ENCODE peak calls at places on chromosome 9, in five cellular contexts. J is mucosa of descending colon, W is psoas muscle, G is astrocyte of the spinal cord, Y is mammary epithelial cell. B is an unnamed sample.

GRCh38 chr9:113963017-113963620 is 87.0 kb downstream of the ZNF618 start:
- DNase-seq in J (no peak), W (peak), G (peak), Y (peak), B (peak)

GRCh38 chr9:98806394-98807069 is 938 bp upstream of the GALNT12 start:
- DNase-seq in J (no peak), W (no peak), G (no peak), Y (no peak), B (peak)

GRCh38 chr9:87516222-87516930 is 18.7 kb downstream of the DAPK1 start:
- DNase-seq in J (peak), W (peak), G (no peak), Y (no peak), B (peak)

GRCh38 chr9:91727972-91728371 is 222.1 kb downstream of the ROR2 start:
- DNase-seq in J (no peak), W (no peak), G (no peak), Y (no peak), B (no peak)

GRCh38 chr9:120441446-120442279 is 138.3 kb downstream of the CDK5RAP2 start:
- DNase-seq in J (no peak), W (no peak), G (peak), Y (peak), B (peak)

GRCh38 chr9:72046593-72047456 is 13.6 kb downstream of the C9orf57 start:
- DNase-seq in J (no peak), W (no peak), G (no peak), Y (no peak), B (no peak)

GRCh38 chr9:99814359-99814758 is 7.3 kb upstream of the NR4A3 start:
- DNase-seq in J (no peak), W (no peak), G (no peak), Y (no peak), B (no peak)

GRCh38 chr9:4306066-4306787 is 6.4 kb upstream of the GLIS3 start:
- DNase-seq in J (no peak), W (no peak), G (no peak), Y (peak), B (peak)

GRCh38 chr9:137482094-137482781 is 23.1 kb upstream of the NSMF start:
- DNase-seq in J (peak), W (no peak), G (peak), Y (peak), B (peak)

GRCh38 chr9:98429613-98430012 is 174.2 kb upstream of the TBC1D2 start:
- DNase-seq in J (no peak), W (no peak), G (peak), Y (no peak), B (peak)

GRCh38 chr9:68515304-68516017 is 25.2 kb downstream of the TMEM252 start:
- DNase-seq in J (no peak), W (peak), G (no peak), Y (no peak), B (peak)

DNA sequence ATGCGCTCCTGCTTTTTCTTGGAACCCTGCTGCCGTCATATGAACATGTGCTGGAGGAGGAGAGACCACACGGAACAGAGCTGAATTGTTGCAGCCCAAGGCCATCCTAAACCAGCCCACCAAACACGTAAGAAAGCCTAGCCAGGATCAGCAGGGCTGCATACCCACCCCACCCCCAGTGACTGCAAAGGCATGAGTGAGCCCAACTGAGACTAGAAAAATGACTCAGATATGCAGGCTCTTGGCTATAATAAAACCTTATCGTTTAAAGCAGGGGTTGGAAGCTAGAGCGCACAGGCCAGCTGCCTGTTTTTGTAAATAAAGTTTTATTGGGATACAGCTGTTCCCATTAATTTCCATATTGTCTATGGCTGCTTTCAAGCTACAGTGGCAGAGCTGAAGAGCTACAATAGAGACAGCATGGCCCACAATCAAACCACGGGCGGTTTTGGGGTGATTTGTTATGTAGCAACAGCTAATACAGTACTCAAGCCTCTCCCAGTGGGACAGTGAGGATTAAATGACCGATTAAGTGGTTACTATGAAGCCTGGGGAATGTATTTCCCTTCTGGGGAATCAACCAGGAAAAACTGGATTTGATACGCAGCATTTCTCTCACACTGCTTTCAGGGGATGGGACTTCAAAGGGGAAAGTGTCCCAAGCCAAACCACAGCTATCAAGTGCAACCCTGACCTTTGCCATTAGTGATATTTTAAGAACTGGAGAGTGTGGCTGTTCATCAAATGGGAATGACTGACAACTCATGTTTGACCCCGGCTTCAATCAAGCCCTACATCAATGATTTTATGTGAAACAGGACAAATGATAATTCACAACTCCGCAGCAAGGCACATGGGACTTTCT is 6.3 kb downstream of the SHB start:
- DNase-seq in J (no peak), W (no peak), G (peak), Y (no peak), B (peak)
- H3K4me3 ChIP-seq in J (no peak), W (no peak), G (no peak), Y (no peak), B (no peak)

GRCh38 chr9:103319979-103320378 is 324.8 kb downstream of the CYLC2 start:
- DNase-seq in J (no peak), W (no peak), G (no peak), Y (no peak), B (no peak)
- TF ChIP-seq CTCF in J (no peak), W (no peak), G (no peak), Y (no peak), B (peak)

GRCh38 chr9:89177401-89178161 is 1.0 kb downstream of the SHC3 start:
- DNase-seq in J (no peak), W (no peak), G (peak), Y (no peak), B (no peak)

GRCh38 chr9:89179920-89180667 is 1.5 kb upstream of the SHC3 start:
- DNase-seq in J (peak), W (peak), G (peak), Y (peak), B (peak)

GRCh38 chr9:89179535-89179919 is 909 bp upstream of the SHC3 start:
- DNase-seq in J (no peak), W (peak), G (peak), Y (no peak), B (peak)

GRCh38 chr9:89177021-89177400 is 1.6 kb downstream of the SHC3 start:
- DNase-seq in J (no peak), W (no peak), G (peak), Y (no peak), B (peak)

GRCh38 chr9:89178162-89179120 is at the start of gene SHC3:
- DNase-seq in J (no peak), W (peak), G (peak), Y (no peak), B (peak)
- H3K4me3 ChIP-seq in J (no peak), W (peak), G (peak), Y (no peak), B (peak)

GRCh38 chr9:135792268-135793128 is 90.5 kb downstream of the KCNT1 start:
- DNase-seq in J (no peak), W (no peak), G (no peak), Y (no peak), B (no peak)
- TF ChIP-seq CTCF in J (no peak), W (no peak), G (no peak), Y (no peak), B (no peak)

DNA sequence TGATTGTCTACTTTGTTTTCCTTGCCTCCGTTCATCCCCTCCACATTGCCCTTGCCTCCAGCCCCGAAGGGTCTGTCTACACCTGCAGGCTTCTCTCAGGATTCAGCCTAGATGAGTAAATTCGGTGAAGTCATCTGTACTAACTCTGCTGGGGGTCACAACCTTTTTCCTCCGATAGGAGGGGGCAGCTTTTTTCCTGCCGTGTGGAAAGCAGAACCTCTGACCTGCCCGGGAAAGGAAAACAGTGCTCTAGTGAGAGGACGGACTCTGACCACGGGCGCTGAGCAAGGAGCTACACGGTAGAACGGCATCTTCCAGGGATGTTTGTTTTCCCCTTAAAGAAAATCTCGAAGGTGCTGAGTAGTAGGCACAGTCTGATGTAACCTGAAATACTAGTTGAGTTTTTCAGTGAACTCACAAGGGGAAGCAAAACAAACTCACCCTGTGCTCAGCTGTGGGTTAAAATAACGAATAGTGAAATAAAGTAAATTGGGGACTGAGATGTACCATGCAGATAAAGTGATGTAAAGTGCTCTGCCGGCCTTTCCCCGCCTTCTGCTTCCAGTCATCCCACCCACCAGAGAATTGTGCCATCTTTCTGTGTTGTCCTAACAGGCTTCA is 281.8 kb downstream of the AOPEP start:
- DNase-seq in J (no peak), W (no peak), G (peak), Y (peak), B (no peak)
- H3K4me3 ChIP-seq in J (no peak), W (peak), G (peak), Y (peak), B (no peak)

GRCh38 chr9:3261484-3261883 is 264.3 kb downstream of the RFX3 start:
- DNase-seq in J (no peak), W (no peak), G (no peak), Y (no peak), B (peak)

GRCh38 chr9:3268260-3268659 is 257.5 kb downstream of the RFX3 start:
- DNase-seq in J (no peak), W (no peak), G (no peak), Y (peak), B (no peak)

GRCh38 chr9:3262831-3263544 is 262.8 kb downstream of the RFX3 start:
- DNase-seq in J (no peak), W (no peak), G (no peak), Y (no peak), B (no peak)

GRCh38 chr9:3263698-3264097 is 262.1 kb downstream of the RFX3 start:
- DNase-seq in J (no peak), W (no peak), G (no peak), Y (no peak), B (no peak)
- TF ChIP-seq CTCF in J (no peak), W (no peak), G (no peak), Y (no peak), B (no peak)

DNA sequence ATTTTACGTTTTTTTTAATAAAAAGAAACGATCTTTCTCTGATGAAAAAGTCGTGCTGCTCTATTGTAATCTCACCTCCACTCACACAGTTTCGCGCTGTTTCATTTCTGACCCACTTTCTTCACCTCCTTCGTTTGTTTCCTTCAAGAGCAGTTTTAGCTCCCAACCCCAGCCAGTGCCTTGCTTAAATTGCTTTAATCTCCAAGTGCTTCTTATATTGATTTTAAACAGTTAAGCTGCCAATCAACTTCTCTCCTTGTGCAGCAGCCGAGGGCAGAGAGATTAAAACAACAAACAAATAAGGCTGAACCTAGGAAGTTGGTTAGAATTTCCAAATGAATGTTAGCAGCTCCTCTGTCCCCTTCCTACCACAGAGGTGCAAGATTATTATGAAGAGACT is 132.5 kb upstream of the ASTN2 start:
- DNase-seq in J (no peak), W (no peak), G (no peak), Y (no peak), B (no peak)
- H3K4me3 ChIP-seq in J (no peak), W (no peak), G (no peak), Y (no peak), B (no peak)

GRCh38 chr9:121984726-121985402 is 108.2 kb downstream of the TTLL11 start:
- DNase-seq in J (no peak), W (peak), G (peak), Y (peak), B (peak)
- TF ChIP-seq CTCF in J (no peak), W (no peak), G (no peak), Y (no peak), B (no peak)

GRCh38 chr9:35748858-35749514 is at the start of the genes GBA2 and RGP1:
- DNase-seq in J (peak), W (peak), G (peak), Y (peak), B (peak)

GRCh38 chr9:35745569-35745968 is 3.5 kb downstream of the GBA2 start:
- DNase-seq in J (no peak), W (no peak), G (no peak), Y (no peak), B (no peak)

GRCh38 chr9:35748239-35748857 is 680 bp downstream of the GBA2 start:
- DNase-seq in J (no peak), W (no peak), G (no peak), Y (peak), B (no peak)

GRCh38 chr9:35743880-35744518 is 5.0 kb downstream of the GBA2 start:
- DNase-seq in J (no peak), W (no peak), G (no peak), Y (no peak), B (no peak)

DNA sequence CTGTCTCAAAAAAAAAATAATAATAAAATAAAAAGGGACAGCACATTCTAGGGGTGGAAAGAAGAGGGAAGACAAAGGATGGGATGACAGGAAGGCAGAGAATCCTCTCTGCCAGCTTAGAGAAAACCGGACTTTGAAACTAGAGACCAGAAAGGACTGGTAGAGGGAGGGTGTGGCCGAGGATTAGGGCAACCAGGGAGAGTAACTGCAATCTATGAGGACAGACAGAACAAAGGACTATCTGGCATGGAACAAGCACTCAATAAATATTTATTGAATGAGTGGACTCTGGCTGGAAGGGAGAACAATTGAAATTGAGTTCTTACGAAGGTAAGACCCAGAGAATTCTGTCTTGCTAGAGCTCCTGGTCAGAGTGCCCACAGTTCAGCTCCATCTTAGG is 2.4 kb downstream of the GBA2 start:
- DNase-seq in J (no peak), W (no peak), G (no peak), Y (peak), B (no peak)
- H3K4me3 ChIP-seq in J (no peak), W (peak), G (peak), Y (peak), B (peak)

DNA sequence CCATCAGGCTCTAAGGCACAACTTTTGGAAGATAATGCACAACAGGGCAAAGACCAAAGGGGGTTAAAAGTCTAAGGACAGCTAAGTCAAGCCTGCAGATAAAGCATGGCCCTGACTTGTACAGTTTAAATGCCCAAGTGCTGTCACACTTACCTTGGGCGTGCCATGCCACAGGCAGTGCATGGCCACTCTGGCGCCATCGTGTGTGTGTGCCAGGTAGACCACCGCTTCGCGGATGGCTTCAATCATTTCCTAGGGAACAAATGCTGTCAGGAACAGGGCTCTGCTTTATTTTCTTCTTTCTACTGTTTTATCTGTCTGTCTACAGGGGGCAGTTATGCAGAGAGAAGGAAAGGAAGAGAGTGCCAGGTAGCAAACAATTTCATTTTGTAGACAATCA is 19.3 kb downstream of the PUM3 start:
- DNase-seq in J (no peak), W (no peak), G (no peak), Y (no peak), B (no peak)
- TF ChIP-seq CTCF in J (no peak), W (no peak), G (peak), Y (peak), B (peak)

B was measured in fibroblast of mammary gland.